ENCODE peak calls at places on chromosomes 6 and 20, in ten cellular contexts. P is upper lobe of right lung; H is uterus; N is hepatocyte; A is neural progenitor cell; R is Peyer's patch; W is GM23248; K is cardiac muscle cell; O is CD8-positive, alpha-beta memory T cell; X is GM23338. F is an unnamed sample.

GRCh38 chr6:138537090-138537489 is 37.8 kb upstream of the NHSL1 start:
- DNase-seq in N (no peak), K (no peak), P (no peak), H (no peak), X (no peak), O (no peak), W (peak; percentile 63), R (no peak), A (no peak), F (no peak)

GRCh38 chr6:82751718-82752117 is 313.9 kb downstream of the UBE3D start:
- DNase-seq in R (no peak), H (no peak), O (no peak), X (peak; percentile 49), W (no peak), A (no peak), P (no peak), K (no peak), N (no peak), F (no peak)

GRCh38 chr20:20212675-20213096 is 155.2 kb upstream of the INSM1 start:
- DNase-seq in P (no peak), K (no peak), W (no peak), R (no peak), O (no peak), X (no peak), A (peak; percentile 35), N (no peak), H (no peak), F (no peak)

GRCh38 chr20:37538003-37538402 is 10.3 kb upstream of the BLCAP start:
- DNase-seq in K (no peak), N (peak; percentile 47), R (peak; percentile 44), P (no peak), W (peak; percentile 79), O (no peak), A (no peak), H (no peak), X (no peak), F (no peak)

GRCh38 chr20:1818247-1818840 is 76.9 kb upstream of the SIRPA start:
- DNase-seq in R (no peak), W (no peak), A (no peak), K (no peak), X (no peak), P (no peak), N (no peak), H (no peak), O (no peak), F (no peak)

GRCh38 chr6:98958791-98959190 is 11.0 kb upstream of the FBXL4 start:
- DNase-seq in N (no peak), K (no peak), A (no peak), H (no peak), X (no peak), R (no peak), P (no peak), W (no peak), O (no peak), F (no peak)

GRCh38 chr6:33426590-33427563 is 7.0 kb downstream of the SYNGAP1 start:
- DNase-seq in H (no peak), K (no peak), R (no peak), A (peak; percentile 34), O (peak; percentile 69), P (no peak), N (no peak), X (peak; percentile 71), W (peak; percentile 62), F (no peak)

GRCh38 chr6:17476506-17476905 is 83.1 kb downstream of the CAP2 start:
- DNase-seq in R (no peak), O (no peak), A (peak; percentile 69), W (no peak), K (no peak), H (no peak), N (no peak), X (no peak), P (no peak), F (no peak)

GRCh38 chr6:14396826-14397517 is 279.4 kb downstream of the CD83 start:
- DNase-seq in H (no peak), W (peak; percentile 66), P (no peak), K (peak; percentile 47), A (peak; percentile 77), O (peak; percentile 2), R (peak; percentile 73), N (no peak), X (peak; percentile 94), F (no peak)

GRCh38 chr6:168102093-168102985 is 23.3 kb upstream of the FRMD1 start:
- DNase-seq in O (no peak), A (no peak), X (peak; percentile 52), R (no peak), K (no peak), P (peak; percentile 53), N (no peak), H (no peak), W (no peak), F (peak; percentile 65)

GRCh38 chr6:40417031-40417430 is 170.1 kb downstream of the LRFN2 start:
- DNase-seq in K (no peak), H (no peak), A (no peak), X (no peak), W (no peak), P (no peak), N (no peak), O (no peak), R (no peak), F (no peak)

GRCh38 chr20:60010689-60011417 is 52.6 kb downstream of the CDH26 start:
- DNase-seq in A (no peak), W (no peak), N (no peak), X (no peak), O (no peak), P (no peak), R (no peak), K (no peak), H (no peak), F (no peak)

GRCh38 chr6:34466242-34467185 is 638 bp downstream of the PACSIN1 start:
- DNase-seq in K (no peak), A (no peak), N (no peak), P (no peak), X (no peak), R (no peak), O (no peak), W (no peak), H (no peak), F (no peak)

GRCh38 chr20:62702886-62703852 is 5.5 kb upstream of the NTSR1 start:
- DNase-seq in H (peak; percentile 37), O (no peak), N (peak; percentile 43), K (no peak), W (peak; percentile 96), P (no peak), X (no peak), R (no peak), A (no peak), F (no peak)

GRCh38 chr6:21604081-21604480 is 10.5 kb downstream of the SOX4 start:
- DNase-seq in W (no peak), N (no peak), K (no peak), H (no peak), P (no peak), R (no peak), X (no peak), O (no peak), A (no peak), F (no peak)
- H3K27ac ChIP-seq in W (no peak overlapping the region), N (no peak overlapping the region), K (peak overlapping the region; percentile 24), H (peak overlapping the region; percentile 30), P (no peak overlapping the region), R (no peak overlapping the region), X (no peak overlapping the region), O (no peak overlapping the region), A (no peak overlapping the region), F (no peak overlapping the region)

GRCh38 chr6:110951986-110952794 is 6.3 kb upstream of the GTF3C6 start:
- DNase-seq in R (peak; percentile 8), H (no peak), P (no peak), K (no peak), W (peak; percentile 57), X (no peak), A (no peak), O (no peak), N (peak; percentile 53), F (no peak)
- H3K27ac ChIP-seq in R (no peak overlapping the region), H (no peak overlapping the region), P (no peak overlapping the region), K (no peak overlapping the region), W (peak overlapping the region; percentile 26), X (no peak overlapping the region), A (no peak overlapping the region), O (no peak overlapping the region), N (peak overlapping the region; percentile 83), F (no peak overlapping the region)

GRCh38 chr6:24744911-24745310 is 26.0 kb upstream of the C6orf62 start:
- DNase-seq in X (no peak), W (no peak), P (no peak), H (no peak), O (no peak), K (no peak), R (no peak), N (no peak), A (no peak), F (no peak)

GRCh38 chr6:24752503-24752902 is 22.2 kb upstream of the GMNN start:
- DNase-seq in N (no peak), H (no peak), A (no peak), P (no peak), O (no peak), W (no peak), R (no peak), X (no peak), K (no peak), F (no peak)

GRCh38 chr6:24752917-24753486 is 21.7 kb upstream of the GMNN start:
- DNase-seq in A (no peak), K (no peak), N (peak; percentile 23), P (no peak), W (no peak), X (no peak), H (no peak), O (no peak), R (no peak), F (no peak)

GRCh38 chr6:24753545-24753944 is 21.2 kb upstream of the GMNN start:
- DNase-seq in K (no peak), A (no peak), N (no peak), P (no peak), X (no peak), H (no peak), W (no peak), R (no peak), O (no peak), F (no peak)

GRCh38 chr6:24749292-24749691 is 25.4 kb upstream of the GMNN start:
- DNase-seq in A (no peak), P (no peak), N (no peak), O (no peak), R (no peak), H (no peak), K (no peak), W (no peak), X (no peak), F (no peak)
- H3K27ac ChIP-seq in A (no peak overlapping the region), P (no peak overlapping the region), N (no peak overlapping the region), O (no peak overlapping the region), R (no peak overlapping the region), H (no peak overlapping the region), K (no peak overlapping the region), W (no peak overlapping the region), X (no peak overlapping the region), F (peak overlapping the region; percentile 50)

DNA sequence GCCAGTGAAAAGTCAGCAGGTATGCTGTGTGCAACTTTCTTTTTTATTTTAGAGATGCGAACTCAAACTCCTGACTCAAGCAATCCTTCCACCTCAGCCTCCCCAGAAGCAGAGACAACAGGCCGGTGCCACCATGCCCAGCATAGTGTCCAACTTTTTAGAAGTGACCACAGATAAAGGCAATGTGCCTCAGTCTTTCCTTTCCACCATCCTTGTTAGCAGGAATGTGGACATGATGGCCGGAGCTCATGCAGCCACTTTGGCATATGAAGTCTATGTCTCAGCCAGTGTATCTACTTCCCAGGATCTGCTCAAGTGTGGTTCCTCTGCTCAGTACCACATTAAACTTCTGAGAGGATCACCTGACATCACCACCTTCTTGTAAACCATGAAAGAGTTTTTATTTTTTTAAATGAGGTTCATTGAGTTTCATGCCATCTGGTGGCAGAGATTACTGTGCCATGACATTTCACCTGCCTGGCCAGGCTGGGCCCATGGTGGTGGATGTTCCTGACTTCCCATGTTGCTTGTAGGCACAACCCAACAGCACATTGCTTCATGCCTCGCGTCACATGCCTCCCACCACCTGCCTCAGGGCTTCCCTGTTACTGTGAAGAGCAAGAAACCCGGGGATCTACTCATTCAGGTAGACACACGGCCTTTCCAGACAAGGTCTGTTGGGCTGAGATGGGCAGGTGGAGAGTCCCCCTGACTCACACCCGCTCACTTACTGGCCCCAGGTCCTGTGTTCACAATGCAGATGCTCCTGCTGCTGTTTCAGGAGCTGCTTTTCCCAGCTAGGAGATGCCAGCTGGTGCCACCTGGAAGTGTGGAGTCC is 216.5 kb downstream of the LY86 start:
- DNase-seq in X (no peak), N (no peak), O (no peak), W (no peak), R (peak; percentile 40), K (no peak), A (no peak), H (no peak), P (peak; percentile 73), F (no peak)
- H3K27ac ChIP-seq in X (no peak overlapping the region), N (no peak overlapping the region), O (no peak overlapping the region), W (no peak overlapping the region), R (no peak overlapping the region), K (no peak overlapping the region), A (no peak overlapping the region), H (no peak overlapping the region), P (no peak overlapping the region), F (no peak overlapping the region)